ENCODE peak calls at places on chromosomes 7 and 10, in five cellular contexts. F is GM12878, I is HepG2, Q is K562, G is HCT116. H is an unnamed sample.

GRCh38 chr7:157041004-157041403 is 30.5 kb upstream of the MNX1 start:
- DNase-seq in F (no peak), I (no peak), Q (peak), G (no peak), H (no peak)

GRCh38 chr10:73956476-73957338 is 41.2 kb upstream of the VCL start:
- DNase-seq in F (peak), I (no peak), Q (peak), G (no peak), H (peak)

GRCh38 chr10:21530616-21531015 is 3.4 kb upstream of the MLLT10 start:
- DNase-seq in F (no peak), I (no peak), Q (no peak), G (no peak), H (no peak)

GRCh38 chr7:26792573-26792972 is 71.8 kb downstream of the SKAP2 start:
- DNase-seq in F (no peak), I (no peak), Q (no peak), G (no peak), H (no peak)

GRCh38 chr10:7168414-7168813 is 242.4 kb downstream of the SFMBT2 start:
- DNase-seq in F (no peak), I (no peak), Q (peak), G (no peak), H (no peak)

GRCh38 chr10:91536101-91536500 is 96.8 kb downstream of the PPP1R3C start:
- DNase-seq in F (no peak), I (no peak), Q (no peak), G (no peak), H (no peak)

GRCh38 chr10:75191821-75192568 is 18.6 kb upstream of the VDAC2 start:
- DNase-seq in F (no peak), I (peak), Q (peak), G (no peak), H (no peak)

GRCh38 chr10:71242621-71243009 is 30.2 kb downstream of the UNC5B start:
- DNase-seq in F (no peak), I (no peak), Q (no peak), G (no peak), H (no peak)

GRCh38 chr7:102317231-102318059 is 30.8 kb downstream of the SH2B2 start:
- DNase-seq in F (no peak), I (no peak), Q (peak), G (no peak), H (no peak)

GRCh38 chr10:4663162-4663992 is 162.6 kb upstream of the AKR1E2 start:
- DNase-seq in F (peak), I (peak), Q (peak), G (peak), H (peak)

GRCh38 chr10:59098387-59098786 is 78.1 kb upstream of the PHYHIPL start:
- DNase-seq in F (no peak), I (no peak), Q (no peak), G (no peak), H (peak)

GRCh38 chr10:96765406-96766240 is 45.3 kb upstream of the PIK3AP1 start:
- DNase-seq in F (no peak), I (peak), Q (peak), G (peak), H (peak)

GRCh38 chr10:60816624-60817023 is 38.3 kb downstream of the CDK1 start:
- DNase-seq in F (peak), I (peak), Q (peak), G (peak), H (peak)

GRCh38 chr10:86298501-86299001 is 68.0 kb downstream of the GRID1 start:
- DNase-seq in F (no peak), I (no peak), Q (no peak), G (no peak), H (no peak)

GRCh38 chr7:40808409-40808942 is 673.7 kb downstream of the SUGCT start:
- DNase-seq in F (no peak), I (no peak), Q (no peak), G (no peak), H (no peak)
- TF ChIP-seq JUND in F (no peak), I (no peak), Q (no peak), G (no peak), H (no peak)

GRCh38 chr10:99527526-99528255 is 5.1 kb upstream of the NKX2-3 start:
- DNase-seq in F (no peak), I (no peak), Q (no peak), G (no peak), H (no peak)

GRCh38 chr10:99526861-99527504 is 5.8 kb upstream of the NKX2-3 start:
- DNase-seq in F (no peak), I (no peak), Q (no peak), G (no peak), H (no peak)

GRCh38 chr10:99528867-99529285 is 3.9 kb upstream of the NKX2-3 start:
- DNase-seq in F (no peak), I (no peak), Q (no peak), G (no peak), H (no peak)

GRCh38 chr10:99529483-99530107 is 3.1 kb upstream of the NKX2-3 start:
- DNase-seq in F (no peak), I (no peak), Q (no peak), G (no peak), H (no peak)

GRCh38 chr10:99528256-99528866 is 4.4 kb upstream of the NKX2-3 start:
- DNase-seq in F (no peak), I (no peak), Q (no peak), G (no peak), H (no peak)
- TF ChIP-seq JUND in F (no peak), I (no peak), Q (no peak), G (no peak), H (no peak)

DNA sequence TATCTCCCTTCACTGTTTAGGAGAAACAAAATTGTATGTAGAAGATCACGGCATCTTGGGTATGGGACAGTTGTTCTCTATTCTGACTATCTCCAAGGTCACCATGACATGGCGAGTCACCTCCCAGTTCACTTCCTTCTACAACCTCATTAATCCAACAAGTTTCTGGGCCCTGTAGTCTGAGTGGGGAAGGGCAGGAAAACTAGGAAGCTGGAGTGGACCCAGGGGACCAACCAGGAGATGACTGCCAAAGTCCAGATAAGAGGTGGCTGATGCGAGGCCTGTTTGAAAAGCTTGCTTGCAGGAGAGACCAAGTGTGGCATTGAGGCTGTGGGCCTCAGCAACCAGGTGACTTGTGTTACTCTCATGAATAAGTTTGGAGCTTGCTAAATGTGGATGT is 584.9 kb downstream of the TNS3 start:
- DNase-seq in F (no peak), I (no peak), Q (no peak), G (no peak), H (no peak)
- TF ChIP-seq JUND in F (no peak), I (no peak), Q (no peak), G (no peak), H (no peak)

GRCh38 chr10:12390733-12391132 is 41.4 kb downstream of the CAMK1D start:
- DNase-seq in F (no peak), I (no peak), Q (no peak), G (no peak), H (no peak)
- TF ChIP-seq JUND in F (no peak), I (no peak), Q (no peak), G (no peak), H (no peak)